ENCODE peak calls at places on chromosomes 5 and 9, in nine cellular contexts. E is natural killer cell, J is HepG2, F is psoas muscle, A is HFF-Myc, R is endothelial cell, X is MM.1S, L is NB4, M is foreskin fibroblast. K is an unnamed sample.
A peak's percentile ranks its signal among the peaks of the same experiment; 100 is the strongest.

GRCh38 chr5:139075066-139076050 is 122.8 kb downstream of the SIL1 start:
- DNase-seq in F (no peak), A (no peak), J (no peak), L (peak; percentile 23), M (peak; percentile 44), X (no peak), E (no peak), R (no peak), K (no peak)

GRCh38 chr9:113992276-113992951 is 85.7 kb downstream of the AMBP start:
- DNase-seq in J (no peak), F (peak; percentile 66), A (no peak), M (no peak), R (no peak), L (no peak), X (no peak), E (no peak), K (no peak)

GRCh38 chr5:180370861-180371641 is 17.9 kb upstream of the GFPT2 start:
- DNase-seq in L (no peak), R (no peak), J (no peak), E (no peak), F (peak; percentile 53), A (no peak), X (no peak), M (peak; percentile 25), K (no peak)

GRCh38 chr9:16012621-16013020 is 459.8 kb downstream of the CCDC171 start:
- DNase-seq in L (no peak), M (peak; percentile 65), E (no peak), R (no peak), J (no peak), F (no peak), A (no peak), X (no peak), K (no peak)

GRCh38 chr9:28093141-28093540 is 519.9 kb upstream of the C9orf72 start:
- DNase-seq in X (no peak), M (no peak), A (no peak), R (no peak), F (no peak), J (no peak), L (no peak), E (no peak), K (no peak)

GRCh38 chr5:45622365-45622764 is 73.8 kb downstream of the HCN1 start:
- DNase-seq in L (no peak), X (no peak), A (no peak), J (no peak), R (no peak), F (no peak), E (no peak), M (no peak), K (no peak)

GRCh38 chr5:170287532-170287931 is 10.0 kb downstream of the LCP2 start:
- DNase-seq in J (no peak), L (no peak), A (no peak), X (no peak), F (peak; percentile 55), R (no peak), E (no peak), M (no peak), K (no peak)

GRCh38 chr9:88233091-88233490 is 94.8 kb upstream of the SPATA31C2 start:
- DNase-seq in R (no peak), E (no peak), A (no peak), F (no peak), L (no peak), X (peak; percentile 94), M (no peak), J (no peak), K (no peak)

GRCh38 chr5:7074176-7074575 is 321.8 kb upstream of the ADCY2 start:
- DNase-seq in F (no peak), L (no peak), A (no peak), X (no peak), J (no peak), E (no peak), R (no peak), M (no peak), K (no peak)
- TF ChIP-seq CTCF in F (no peak), L (no peak), A (no peak), X (no peak), J (no peak), E (no peak), R (no peak), M (no peak), K (peak; percentile 48)

GRCh38 chr5:176386491-176386890 is 1.9 kb downstream of the NOP16 start:
- DNase-seq in F (no peak), M (no peak), L (no peak), A (no peak), J (no peak), X (no peak), R (no peak), E (no peak), K (no peak)

GRCh38 chr5:176388003-176388340 is 426 bp downstream of the NOP16 start:
- DNase-seq in L (peak; percentile 64), M (peak; percentile 44), A (no peak), R (peak; percentile 22), F (no peak), X (peak; percentile 18), J (peak; percentile 31), E (no peak), K (no peak)

GRCh38 chr5:176388341-176389113 is at the start of the genes HIGD2A and NOP16:
- DNase-seq in L (peak; percentile 99), F (peak; percentile 100), E (peak; percentile 95), X (peak; percentile 99), J (peak; percentile 98), R (peak; percentile 95), A (peak; percentile 99), M (peak; percentile 99), K (peak; percentile 97)

GRCh38 chr5:176389114-176389768 is 690 bp downstream of the HIGD2A start:
- DNase-seq in X (no peak), J (no peak), M (no peak), F (no peak), R (no peak), A (no peak), L (no peak), E (no peak), K (no peak)

DNA sequence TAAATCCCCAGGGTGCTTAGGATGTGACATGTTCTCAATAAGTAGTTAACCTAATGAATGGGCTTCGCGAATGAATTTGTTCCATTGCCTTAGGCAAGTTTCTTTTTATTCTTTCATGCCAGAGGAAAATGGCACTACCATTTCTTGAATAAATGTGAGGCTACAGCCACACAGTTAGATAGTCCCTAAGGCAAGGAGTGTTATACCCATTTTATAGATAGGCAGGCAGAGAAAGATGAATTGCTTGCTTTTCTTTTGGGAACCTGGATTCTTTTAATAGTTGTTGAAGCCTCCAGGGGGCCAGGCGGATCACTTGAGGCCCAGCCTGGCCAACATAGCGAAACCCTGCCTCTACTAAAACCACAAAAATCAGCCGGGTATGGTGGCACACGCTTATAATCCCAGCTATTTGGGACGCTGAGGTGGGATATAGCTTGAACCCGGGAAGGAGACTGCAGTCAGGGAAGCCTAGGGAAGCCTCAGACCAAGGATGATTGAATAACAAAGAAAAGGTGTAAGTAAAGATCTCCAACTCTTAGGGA is 943 bp downstream of the NOP16 start:
- DNase-seq in M (no peak), L (no peak), A (no peak), X (peak; percentile 31), E (no peak), R (no peak), F (no peak), J (no peak), K (no peak)
- TF ChIP-seq CTCF in M (no peak), L (no peak), A (no peak), X (peak; percentile 21), E (no peak), R (no peak), F (no peak), J (no peak), K (no peak)

GRCh38 chr5:137888875-137889759 is at the start of gene PKD2L2:
- DNase-seq in R (peak; percentile 73), F (peak; percentile 84), E (peak; percentile 79), J (no peak), M (peak; percentile 94), L (peak; percentile 94), A (peak; percentile 20), X (peak; percentile 96), K (no peak)
- TF ChIP-seq CTCF in R (no peak), F (peak; percentile 12), E (no peak), J (no peak), M (no peak), L (no peak), A (no peak), X (no peak), K (no peak)

GRCh38 chr9:108934323-108934885 is at the start of gene ABITRAM:
- DNase-seq in M (peak; percentile 94), R (peak; percentile 70), X (peak; percentile 88), E (peak; percentile 69), A (peak; percentile 31), L (peak; percentile 87), J (peak; percentile 72), F (peak; percentile 76), K (peak; percentile 86)

GRCh38 chr9:108939975-108940374 is 5.8 kb downstream of the ABITRAM start:
- DNase-seq in E (no peak), J (peak; percentile 34), F (no peak), L (no peak), X (no peak), A (no peak), R (no peak), M (no peak), K (no peak)

GRCh38 chr9:108933641-108934322 is at the start of gene ELP1:
- DNase-seq in M (peak; percentile 98), A (peak; percentile 83), E (peak; percentile 89), R (peak; percentile 88), J (peak; percentile 93), F (peak; percentile 92), L (peak; percentile 96), X (peak; percentile 95), K (peak; percentile 94)

GRCh38 chr9:108933231-108933630 is 693 bp downstream of the ELP1 start:
- DNase-seq in M (peak; percentile 56), F (no peak), X (peak; percentile 12), E (no peak), J (no peak), A (no peak), R (no peak), L (no peak), K (no peak)

DNA sequence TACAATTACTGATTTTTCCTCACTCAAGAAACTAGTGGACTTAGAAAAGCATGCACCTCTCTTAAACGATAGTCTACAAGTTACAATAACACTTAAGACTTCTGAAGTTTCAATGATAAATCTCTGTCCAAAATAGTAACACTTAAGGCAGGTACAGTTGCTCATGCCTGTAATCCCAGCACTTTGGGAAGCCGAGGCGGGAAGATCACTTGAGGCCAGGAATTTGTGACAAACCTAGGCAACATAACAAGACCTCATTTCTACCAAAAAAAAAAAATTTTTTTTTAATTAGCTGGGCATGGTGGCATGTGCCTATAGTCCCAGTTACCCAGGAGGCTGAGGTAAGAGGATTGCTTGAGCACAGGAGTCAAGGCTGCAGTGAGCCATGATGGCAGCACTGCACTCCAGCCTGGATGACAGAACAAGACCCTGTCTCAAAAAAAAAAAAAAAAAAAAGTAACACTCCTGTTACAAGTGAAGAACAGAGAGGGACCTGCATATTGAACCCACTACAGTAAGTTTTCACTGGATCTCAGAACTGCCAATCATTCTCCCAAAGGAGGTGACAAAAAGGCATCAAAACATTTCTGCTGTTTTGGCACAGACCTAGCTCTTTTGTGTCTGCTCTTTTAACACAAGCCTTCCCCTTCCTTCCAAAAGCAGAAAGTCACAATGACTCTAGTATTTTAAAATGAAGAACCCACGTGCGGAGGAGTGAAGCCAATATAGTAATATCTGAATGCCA is 3.5 kb downstream of the ABITRAM start:
- DNase-seq in A (no peak), F (no peak), M (no peak), R (no peak), E (no peak), X (no peak), L (no peak), J (no peak), K (no peak)
- TF ChIP-seq CTCF in A (no peak), F (no peak), M (no peak), R (no peak), E (no peak), X (no peak), L (no peak), J (no peak), K (no peak)

K was measured in type B pancreatic cell.